ENCODE peak calls at places on chromosomes 2 and 18, in four cellular contexts. Q is prostate gland, V is breast epithelium, Y is dorsolateral prefrontal cortex. X is an unnamed sample.

GRCh38 chr2:95760839-95761525 is 169.2 kb downstream of the TRIM43 start:
- DNase-seq in Q (no peak), V (no peak), Y (no peak), X (no peak)

GRCh38 chr2:127032601-127033000 is 74.4 kb downstream of the BIN1 start:
- DNase-seq in Q (no peak), V (no peak), Y (no peak), X (no peak)

GRCh38 chr2:239313251-239313650 is 87.6 kb downstream of the HDAC4 start:
- DNase-seq in Q (no peak), V (no peak), Y (no peak), X (no peak)

GRCh38 chr2:84946204-84947009 is 24.6 kb upstream of the KCMF1 start:
- DNase-seq in Q (no peak), V (no peak), Y (no peak), X (peak; percentile 84)

GRCh38 chr2:239349448-239350135 is 51.2 kb downstream of the HDAC4 start:
- DNase-seq in Q (peak; percentile 56), V (no peak), Y (no peak), X (no peak)

GRCh38 chr2:99507964-99508818 is 18.4 kb upstream of the REV1 start:
- DNase-seq in Q (no peak), V (no peak), Y (no peak), X (no peak)

GRCh38 chr2:58870704-58871103 is 629.6 kb upstream of the FANCL start:
- DNase-seq in Q (no peak), V (no peak), Y (no peak), X (peak; percentile 25)

GRCh38 chr2:46051103-46051502 is 246.1 kb upstream of the EPAS1 start:
- DNase-seq in Q (no peak), V (no peak), Y (no peak), X (no peak)

GRCh38 chr2:105393373-105394055 is 5.3 kb downstream of the FHL2 start:
- DNase-seq in Q (no peak), V (no peak), Y (no peak), X (no peak)

GRCh38 chr2:222130855-222131254 is 167.9 kb downstream of the PAX3 start:
- DNase-seq in Q (no peak), V (no peak), Y (no peak), X (no peak)

GRCh38 chr2:207479198-207479785 is 50.5 kb upstream of the CREB1 start:
- DNase-seq in Q (no peak), V (no peak), Y (no peak), X (no peak)

GRCh38 chr18:1270081-1270480 is 365.4 kb downstream of the ADCYAP1 start:
- DNase-seq in Q (peak; percentile 57), V (no peak), Y (no peak), X (no peak)

GRCh38 chr2:191501390-191502168 is 176.4 kb upstream of the NABP1 start:
- DNase-seq in Q (no peak), V (no peak), Y (no peak), X (no peak)

GRCh38 chr2:235045336-235045972 is 93.6 kb downstream of the SH3BP4 start:
- DNase-seq in Q (no peak), V (no peak), Y (no peak), X (peak; percentile 45)

GRCh38 chr2:183126635-183127034 is 2.4 kb downstream of the NUP35 start:
- DNase-seq in Q (no peak), V (no peak), Y (no peak), X (no peak)

GRCh38 chr2:128754246-128754724 is 435.6 kb upstream of the HS6ST1 start:
- DNase-seq in Q (no peak), V (no peak), Y (peak; percentile 69), X (peak; percentile 65)

GRCh38 chr2:25259744-25260124 is 82.0 kb downstream of the DNMT3A start:
- DNase-seq in Q (no peak), V (no peak), Y (no peak), X (no peak)

GRCh38 chr18:60019463-60019840 is 119.7 kb downstream of the PMAIP1 start:
- DNase-seq in Q (no peak), V (no peak), Y (no peak), X (no peak)

GRCh38 chr2:190663839-190664238 is 15.0 kb downstream of the NAB1 start:
- DNase-seq in Q (no peak), V (no peak), Y (no peak), X (no peak)

GRCh38 chr2:239223330-239224248 is 177.2 kb downstream of the HDAC4 start:
- DNase-seq in Q (peak; percentile 73), V (peak; percentile 51), Y (peak; percentile 83), X (no peak)

GRCh38 chr18:62420513-62421209 is 95.6 kb downstream of the TNFRSF11A start:
- DNase-seq in Q (peak; percentile 41), V (no peak), Y (no peak), X (peak; percentile 38)

GRCh38 chr18:70499218-70499691 is 210.4 kb downstream of the SOCS6 start:
- DNase-seq in Q (no peak), V (no peak), Y (no peak), X (peak; percentile 59)

GRCh38 chr2:54601339-54601738 is 122.1 kb upstream of the EML6 start:
- DNase-seq in Q (no peak), V (no peak), Y (no peak), X (no peak)

GRCh38 chr18:63141777-63142176 is 177.8 kb downstream of the BCL2 start:
- DNase-seq in Q (no peak), V (no peak), Y (no peak), X (peak; percentile 91)

GRCh38 chr18:73778052-73778395 is 369.6 kb downstream of the FBXO15 start:
- DNase-seq in Q (no peak), V (no peak), Y (no peak), X (no peak)

GRCh38 chr18:73777356-73778051 is 370.1 kb downstream of the FBXO15 start:
- DNase-seq in Q (no peak), V (no peak), Y (no peak), X (no peak)

GRCh38 chr18:73780218-73780617 is 367.4 kb downstream of the FBXO15 start:
- DNase-seq in Q (no peak), V (no peak), Y (no peak), X (no peak)

GRCh38 chr18:73774836-73775509 is 372.7 kb downstream of the FBXO15 start:
- DNase-seq in Q (peak; percentile 76), V (no peak), Y (peak; percentile 48), X (no peak)
- TF ChIP-seq CTCF in Q (peak; percentile 31), V (no peak), Y (no peak), X (no peak)

GRCh38 chr2:226891780-226892590 is 56.1 kb downstream of the RHBDD1 start:
- DNase-seq in Q (no peak), V (no peak), Y (no peak), X (no peak)
- H3K4me3 ChIP-seq in Q (no peak overlapping the region), V (no peak overlapping the region), Y (no peak overlapping the region), X (no peak overlapping the region)

DNA sequence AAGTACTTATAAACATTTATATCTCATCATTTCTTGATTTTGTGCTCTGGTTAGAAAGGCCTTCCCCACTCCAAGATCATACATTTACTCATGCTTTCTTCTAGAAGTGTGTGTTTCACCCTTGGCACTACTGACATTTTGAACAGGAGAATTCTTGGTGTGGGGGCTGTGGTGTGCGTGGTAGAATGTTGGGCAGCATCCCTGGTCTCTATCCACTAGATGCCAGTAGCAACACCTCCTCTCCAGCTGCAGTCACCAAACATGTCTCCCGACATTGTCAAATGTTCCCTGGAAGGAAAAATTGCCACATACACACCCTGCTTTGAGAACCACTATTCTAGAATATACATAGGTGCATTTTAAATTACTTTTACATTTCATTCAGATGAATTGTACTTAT is 8.7 kb upstream of the TGIF1 start:
- DNase-seq in Q (no peak), V (no peak), Y (no peak), X (no peak)
- TF ChIP-seq CTCF in Q (peak; percentile 17), V (peak; percentile 27), Y (peak; percentile 43), X (no peak)

DNA sequence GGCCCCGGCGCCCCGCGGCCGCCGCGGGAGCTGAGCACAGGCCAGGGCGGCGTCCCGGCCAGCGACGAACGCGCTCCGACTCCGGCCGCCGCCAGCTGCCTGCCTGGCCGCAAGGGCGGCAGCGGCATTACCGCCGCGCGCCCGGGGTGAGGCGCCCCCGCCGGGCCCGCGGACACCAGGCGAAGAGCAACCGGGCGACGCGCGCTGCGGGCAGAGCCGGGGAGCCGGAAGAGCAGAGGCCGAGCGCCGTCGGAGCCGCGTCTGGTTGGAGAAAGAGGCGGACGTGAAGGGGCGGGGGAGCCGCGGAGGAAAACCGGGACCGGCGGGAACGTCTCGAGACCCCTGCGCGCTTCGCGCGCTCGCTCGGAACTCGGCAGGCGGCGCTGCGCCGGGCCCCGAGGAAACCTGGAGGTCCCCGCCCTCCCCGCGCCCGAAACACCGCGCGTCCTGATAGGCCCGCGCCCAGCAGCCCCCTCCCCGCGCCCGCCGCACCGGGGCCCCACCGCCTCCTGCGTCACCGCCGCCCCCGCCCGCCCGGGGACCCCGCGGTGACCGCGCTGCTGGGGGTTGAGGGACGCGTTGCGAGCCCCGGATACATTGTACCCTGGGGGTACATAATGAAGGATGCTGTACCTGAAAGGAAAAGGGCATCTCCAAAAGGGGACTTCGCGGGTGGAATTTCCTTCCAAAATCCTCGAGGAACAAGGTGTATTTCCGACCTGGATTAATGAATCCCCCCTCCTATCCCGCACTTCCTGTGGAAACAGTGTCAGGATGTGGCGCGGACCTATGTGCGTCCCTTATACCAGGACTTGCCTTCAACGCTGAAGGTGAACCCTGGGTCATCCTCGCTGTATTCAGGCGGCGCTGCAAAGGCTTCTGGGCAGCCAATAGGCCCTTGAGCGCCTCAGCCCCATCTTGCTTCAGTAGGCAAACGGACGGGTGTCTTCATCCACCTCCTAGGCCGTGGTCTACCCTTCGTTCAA is 1.0 kb upstream of the B4GALT6 start:
- DNase-seq in Q (peak; percentile 76), V (peak; percentile 63), Y (peak; percentile 70), X (peak; percentile 48)
- H3K4me3 ChIP-seq in Q (peak overlapping the region; percentile 62), V (peak overlapping the region; percentile 53), Y (peak overlapping the region; percentile 50), X (peak overlapping the region; percentile 63)

GRCh38 chr2:159557437-159558034 is 58.8 kb downstream of the BAZ2B start:
- DNase-seq in Q (no peak), V (no peak), Y (no peak), X (no peak)
- TF ChIP-seq CTCF in Q (no peak), V (peak; percentile 25), Y (no peak), X (peak; percentile 37)

GRCh38 chr18:54250846-54251251 is 18.5 kb upstream of the POLI start:
- DNase-seq in Q (no peak), V (no peak), Y (no peak), X (no peak)
- H3K4me3 ChIP-seq in Q (no peak overlapping the region), V (no peak overlapping the region), Y (no peak overlapping the region), X (no peak overlapping the region)